ENCODE peak calls at places on chromosomes 2 and 18, in five cellular contexts. K is lower lobe of right lung; R is mucosa of descending colon; J is CD4-positive, alpha-beta memory T cell; X is mesendoderm. G is an unnamed sample.

GRCh38 chr2:18373664-18374063 is 186.8 kb downstream of the RDH14 start:
- DNase-seq in K (no peak), R (no peak), J (no peak), X (no peak), G (no peak)

GRCh38 chr2:14944562-14945346 is 312.2 kb downstream of the LRATD1 start:
- DNase-seq in K (no peak), R (no peak), J (no peak), X (peak; percentile 83), G (no peak)

GRCh38 chr18:55100817-55101457 is 141.7 kb upstream of the CCDC68 start:
- DNase-seq in K (no peak), R (no peak), J (no peak), X (no peak), G (no peak)

GRCh38 chr2:218448934-218449333 is 30.0 kb downstream of the VIL1 start:
- DNase-seq in K (no peak), R (no peak), J (no peak), X (peak; percentile 28), G (no peak)

GRCh38 chr2:154639997-154640396 is 58.5 kb upstream of the KCNJ3 start:
- DNase-seq in K (no peak), R (no peak), J (no peak), X (no peak), G (no peak)

GRCh38 chr18:12441475-12442035 is 33.8 kb downstream of the PRELID3A start:
- DNase-seq in K (no peak), R (no peak), J (no peak), X (no peak), G (no peak)

GRCh38 chr2:71669058-71669456 is 215.7 kb downstream of the DYSF start:
- DNase-seq in K (no peak), R (no peak), J (no peak), X (no peak), G (no peak)

GRCh38 chr2:178177066-178177679 is 17.1 kb upstream of the OSBPL6 start:
- DNase-seq in K (no peak), R (no peak), J (no peak), X (no peak), G (no peak)

GRCh38 chr2:54267577-54267976 is 11.5 kb upstream of the TSPYL6 start:
- DNase-seq in K (no peak), R (no peak), J (no peak), X (no peak), G (no peak)

GRCh38 chr2:20052872-20053281 is 1.4 kb upstream of the LAPTM4A start:
- DNase-seq in K (peak; percentile 86), R (peak; percentile 73), J (peak; percentile 15), X (no peak), G (no peak)

GRCh38 chr2:218081695-218082094 is 12.6 kb downstream of the RUFY4 start:
- DNase-seq in K (no peak), R (no peak), J (no peak), X (no peak), G (no peak)

GRCh38 chr18:30481871-30482270 is 560.7 kb downstream of the DSC3 start:
- DNase-seq in K (no peak), R (no peak), J (no peak), X (peak; percentile 86), G (no peak)

GRCh38 chr18:38759457-38759856 is 1193.9 kb upstream of the CELF4 start:
- DNase-seq in K (no peak), R (no peak), J (no peak), X (no peak), G (no peak)

GRCh38 chr2:239014458-239014857 is 166.6 kb downstream of the TWIST2 start:
- DNase-seq in K (no peak), R (no peak), J (no peak), X (no peak), G (no peak)

GRCh38 chr2:109210431-109211200 is 81.6 kb downstream of the SH3RF3 start:
- DNase-seq in K (no peak), R (no peak), J (no peak), X (no peak), G (no peak)

GRCh38 chr2:13652531-13653313 is 936.0 kb downstream of the TRIB2 start:
- DNase-seq in K (no peak), R (no peak), J (no peak), X (peak; percentile 73), G (no peak)

GRCh38 chr18:26663001-26663400 is 114.6 kb upstream of the KCTD1 start:
- DNase-seq in K (no peak), R (no peak), J (no peak), X (no peak), G (no peak)

GRCh38 chr2:143428700-143429099 is 299.5 kb downstream of the ARHGAP15 start:
- DNase-seq in K (no peak), R (no peak), J (peak; percentile 54), X (no peak), G (no peak)

GRCh38 chr2:220103596-220103995 is 476.2 kb downstream of the SLC4A3 start:
- DNase-seq in K (no peak), R (no peak), J (no peak), X (no peak), G (no peak)

GRCh38 chr18:9698497-9698896 is 9.6 kb upstream of the RAB31 start:
- DNase-seq in K (no peak), R (no peak), J (no peak), X (no peak), G (peak; percentile 13)

GRCh38 chr2:169511818-169512217 is 2.3 kb downstream of the KLHL41 start:
- DNase-seq in K (no peak), R (no peak), J (no peak), X (no peak), G (no peak)

GRCh38 chr18:44795241-44795640 is 114.6 kb downstream of the SETBP1 start:
- DNase-seq in K (no peak), R (no peak), J (no peak), X (no peak), G (no peak)

GRCh38 chr18:44792456-44793080 is 111.9 kb downstream of the SETBP1 start:
- DNase-seq in K (no peak), R (no peak), J (no peak), X (peak; percentile 55), G (no peak)

GRCh38 chr18:44793186-44793585 is 112.5 kb downstream of the SETBP1 start:
- DNase-seq in K (no peak), R (no peak), J (no peak), X (no peak), G (no peak)

GRCh38 chr18:44791520-44791919 is 110.8 kb downstream of the SETBP1 start:
- DNase-seq in K (no peak), R (no peak), J (no peak), X (no peak), G (no peak)

GRCh38 chr18:44793685-44794084 is 113.0 kb downstream of the SETBP1 start:
- DNase-seq in K (no peak), R (no peak), J (no peak), X (no peak), G (no peak)
- H3K4me1 ChIP-seq in K (peaks cover 38% of the 10 kb centered on the region), R (peaks cover 4% of the 10 kb centered on the region), J (no peaks in the 10 kb centered on the region), X (peaks cover 5% of the 10 kb centered on the region), G (no peaks in the 10 kb centered on the region)

GRCh38 chr2:981759-982158 is 31.1 kb downstream of the SNTG2 start:
- DNase-seq in K (no peak), R (no peak), J (no peak), X (no peak), G (no peak)

GRCh38 chr2:985317-985898 is 34.8 kb downstream of the SNTG2 start:
- DNase-seq in K (no peak), R (no peak), J (no peak), X (no peak), G (no peak)

GRCh38 chr2:979286-979928 is 28.8 kb downstream of the SNTG2 start:
- DNase-seq in K (no peak), R (no peak), J (no peak), X (no peak), G (no peak)

DNA sequence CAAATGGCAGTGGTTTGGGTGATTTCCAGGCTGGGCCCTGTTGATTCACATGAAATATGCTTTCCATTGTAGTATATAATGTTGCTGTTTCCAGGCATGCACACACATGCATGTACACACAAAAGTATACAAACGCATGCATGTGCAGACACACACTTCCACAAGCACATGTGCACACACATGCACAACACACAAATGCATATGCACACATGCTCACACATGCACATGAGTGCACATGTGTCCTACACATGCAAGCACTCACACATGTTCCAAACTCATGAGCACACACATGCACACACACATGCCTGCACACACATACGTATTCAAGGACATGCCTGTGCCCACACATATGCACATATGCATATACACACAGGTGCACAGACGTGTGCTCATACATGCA is 30.6 kb downstream of the SNTG2 start:
- DNase-seq in K (no peak), R (no peak), J (no peak), X (no peak), G (no peak)
- H3K4me1 ChIP-seq in K (no peaks in the 10 kb centered on the region), R (no peaks in the 10 kb centered on the region), J (no peaks in the 10 kb centered on the region), X (no peaks in the 10 kb centered on the region), G (no peaks in the 10 kb centered on the region)

DNA sequence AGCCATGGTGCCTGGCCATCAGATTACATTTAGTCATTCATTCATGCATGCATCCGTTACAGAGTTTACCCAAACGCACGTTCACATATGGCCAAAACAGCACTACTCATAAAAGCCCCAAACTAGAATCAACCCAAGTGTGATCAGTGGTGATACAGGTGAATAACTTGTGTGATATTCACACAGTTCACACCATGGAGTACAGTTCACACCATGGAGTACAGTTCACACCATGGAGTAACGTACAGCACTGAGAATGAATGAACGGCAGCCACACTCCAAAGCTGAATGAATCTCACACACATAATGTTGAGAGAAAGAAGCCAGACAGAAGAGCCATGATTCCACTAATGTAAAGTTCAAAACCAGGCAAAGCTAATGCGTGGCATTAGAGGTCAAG is 12.3 kb upstream of the SLC66A3 start:
- DNase-seq in K (no peak), R (no peak), J (no peak), X (no peak), G (no peak)
- H3K4me1 ChIP-seq in K (no peaks in the 10 kb centered on the region), R (no peaks in the 10 kb centered on the region), J (no peaks in the 10 kb centered on the region), X (no peaks in the 10 kb centered on the region), G (no peaks in the 10 kb centered on the region)

DNA sequence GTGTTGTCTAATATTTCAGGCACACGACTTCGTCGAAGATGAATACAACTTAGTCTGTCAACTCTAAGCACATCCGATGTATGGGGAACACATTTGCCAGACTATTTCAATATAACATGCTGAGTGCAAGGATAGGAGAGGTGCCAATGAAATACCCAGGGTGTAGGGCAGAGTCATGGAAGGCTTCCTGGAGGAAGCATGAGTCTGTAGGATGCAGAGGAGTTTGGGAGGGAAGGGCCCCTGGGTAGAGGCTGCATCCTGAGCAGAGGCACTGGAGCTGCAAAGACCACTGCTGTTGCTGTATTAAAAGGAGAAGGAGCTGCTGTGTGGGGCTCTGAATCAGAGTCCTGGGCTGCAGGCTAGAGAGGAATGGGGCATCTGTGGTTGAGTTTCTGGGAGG is 89.9 kb downstream of the ASAP2 start:
- DNase-seq in K (no peak), R (no peak), J (no peak), X (no peak), G (no peak)
- H3K4me1 ChIP-seq in K (peaks cover 7% of the 10 kb centered on the region), R (no peaks in the 10 kb centered on the region), J (no peaks in the 10 kb centered on the region), X (no peaks in the 10 kb centered on the region), G (no peaks in the 10 kb centered on the region)

DNA sequence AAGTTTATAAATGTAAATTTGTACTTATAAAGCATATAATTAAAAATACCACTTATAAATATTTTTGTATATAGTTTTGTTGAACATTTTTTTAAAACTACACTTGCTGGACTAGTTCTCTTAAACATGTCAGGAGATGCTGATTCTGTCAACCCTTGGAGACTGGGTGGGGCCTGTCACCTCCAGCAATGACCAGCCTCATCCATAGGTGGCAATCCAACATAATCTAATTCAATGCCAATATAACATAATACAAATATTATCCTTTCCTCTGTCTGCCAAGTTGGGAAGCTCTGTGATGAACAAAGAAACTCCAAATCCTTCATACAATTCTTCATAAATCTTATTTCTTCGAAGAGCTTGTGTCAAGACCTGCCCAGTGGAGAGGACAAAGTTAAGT is 140.4 kb downstream of the RBMS1 start:
- DNase-seq in K (no peak), R (no peak), J (no peak), X (no peak), G (no peak)
- H3K4me1 ChIP-seq in K (peaks cover 73% of the 10 kb centered on the region), R (no peaks in the 10 kb centered on the region), J (peaks cover 27% of the 10 kb centered on the region), X (no peaks in the 10 kb centered on the region), G (no peaks in the 10 kb centered on the region)

G was measured in right lobe of liver.